ENCODE peak calls at places on chromosomes 11 and 22, in six cellular contexts. P is astrocyte of the spinal cord, E is heart left ventricle, A is foreskin fibroblast, K is gastrocnemius medialis, T is mesenchymal stem cell. X is an unnamed sample.

GRCh38 chr22:19974233-19974861 is 32.7 kb upstream of the TXNRD2 start:
- DNase-seq in P (peak), E (no peak), A (peak), K (no peak), T (peak), X (no peak)

GRCh38 chr11:8442301-8442700 is 151.7 kb downstream of the STK33 start:
- DNase-seq in P (no peak), E (no peak), A (no peak), K (no peak), T (no peak), X (no peak)

GRCh38 chr22:24894220-24894975 is 52.1 kb downstream of the LHFPL7 start:
- DNase-seq in P (peak), E (peak), A (peak), K (peak), T (peak), X (peak)

GRCh38 chr11:35893796-35894475 is 49.9 kb upstream of the LDLRAD3 start:
- DNase-seq in P (no peak), E (no peak), A (peak), K (peak), T (peak), X (peak)

GRCh38 chr11:58567889-58568512 is 7.7 kb downstream of the LPXN start:
- DNase-seq in P (peak), E (no peak), A (peak), K (peak), T (peak), X (peak)

GRCh38 chr11:132586801-132587200 is 945.5 kb downstream of the OPCML start:
- DNase-seq in P (peak), E (no peak), A (peak), K (no peak), T (no peak), X (no peak)

GRCh38 chr11:67983916-67984315 is 20.0 kb downstream of the UNC93B1 start:
- DNase-seq in P (no peak), E (no peak), A (no peak), K (no peak), T (no peak), X (no peak)

GRCh38 chr11:70073188-70073817 is 4.8 kb upstream of the ANO1 start:
- DNase-seq in P (peak), E (no peak), A (no peak), K (no peak), T (no peak), X (no peak)

GRCh38 chr11:2570841-2571597 is 126.2 kb downstream of the KCNQ1 start:
- DNase-seq in P (no peak), E (peak), A (no peak), K (no peak), T (no peak), X (peak)

GRCh38 chr11:9756461-9756860 is 92.6 kb downstream of the SWAP70 start:
- DNase-seq in P (no peak), E (no peak), A (no peak), K (no peak), T (no peak), X (no peak)

GRCh38 chr22:36222887-36223450 is 16.4 kb downstream of the APOL2 start:
- DNase-seq in P (no peak), E (no peak), A (no peak), K (no peak), T (no peak), X (no peak)

GRCh38 chr22:44363214-44363979 is 50.6 kb upstream of the SHISAL1 start:
- DNase-seq in P (peak), E (peak), A (peak), K (peak), T (peak), X (peak)

GRCh38 chr11:24357620-24358386 is 139.1 kb upstream of the LUZP2 start:
- DNase-seq in P (no peak), E (no peak), A (no peak), K (no peak), T (no peak), X (no peak)

GRCh38 chr11:60926500-60926899 is 2.2 kb downstream of the TMEM132A start:
- DNase-seq in P (no peak), E (no peak), A (no peak), K (no peak), T (no peak), X (no peak)

GRCh38 chr11:40403321-40403720 is 1056.1 kb downstream of the LRRC4C start:
- DNase-seq in P (no peak), E (no peak), A (peak), K (no peak), T (peak), X (no peak)

GRCh38 chr22:47297261-47298016 is 535.0 kb downstream of the TBC1D22A start:
- DNase-seq in P (no peak), E (no peak), A (no peak), K (no peak), T (no peak), X (no peak)

GRCh38 chr11:111422494-111423249 is 43.6 kb upstream of the POU2AF1 start:
- DNase-seq in P (peak), E (no peak), A (peak), K (no peak), T (peak), X (peak)

GRCh38 chr11:96329419-96329818 is 13.6 kb downstream of the MAML2 start:
- DNase-seq in P (no peak), E (no peak), A (no peak), K (no peak), T (no peak), X (no peak)

GRCh38 chr22:42788466-42788865 is 67.8 kb upstream of the A4GALT start:
- DNase-seq in P (no peak), E (no peak), A (no peak), K (no peak), T (no peak), X (no peak)

GRCh38 chr11:44564653-44565007 is 833 bp upstream of the CD82 start:
- DNase-seq in P (peak), E (peak), A (peak), K (peak), T (peak), X (peak)

GRCh38 chr11:2166091-2166851 is 5.3 kb upstream of the INS start:
- DNase-seq in P (no peak), E (no peak), A (peak), K (no peak), T (no peak), X (no peak)

GRCh38 chr11:9842923-9843322 is 179.0 kb downstream of the SWAP70 start:
- DNase-seq in P (no peak), E (no peak), A (no peak), K (no peak), T (no peak), X (no peak)

GRCh38 chr11:28581286-28582242 is 473.4 kb downstream of the METTL15 start:
- DNase-seq in P (peak), E (no peak), A (no peak), K (no peak), T (peak), X (no peak)

GRCh38 chr11:116100016-116100415 is 595.8 kb upstream of the CADM1 start:
- DNase-seq in P (no peak), E (no peak), A (no peak), K (no peak), T (no peak), X (no peak)

GRCh38 chr11:35390737-35391682 is 28.3 kb downstream of the SLC1A2 start:
- DNase-seq in P (peak), E (no peak), A (peak), K (no peak), T (peak), X (no peak)

GRCh38 chr11:17643506-17644405 is 75.6 kb upstream of the MYOD1 start:
- DNase-seq in P (no peak), E (no peak), A (no peak), K (no peak), T (no peak), X (no peak)

GRCh38 chr11:17645190-17645970 is 74.0 kb upstream of the MYOD1 start:
- DNase-seq in P (no peak), E (no peak), A (no peak), K (no peak), T (no peak), X (no peak)

GRCh38 chr11:17648528-17648927 is 70.8 kb upstream of the MYOD1 start:
- DNase-seq in P (no peak), E (no peak), A (no peak), K (peak), T (no peak), X (no peak)

GRCh38 chr11:17649261-17649660 is 70.1 kb upstream of the MYOD1 start:
- DNase-seq in P (no peak), E (no peak), A (no peak), K (no peak), T (no peak), X (no peak)

GRCh38 chr11:17646451-17647145 is 72.8 kb upstream of the MYOD1 start:
- DNase-seq in P (no peak), E (no peak), A (no peak), K (no peak), T (no peak), X (no peak)
- H3K4me3 ChIP-seq in P (no peak), E (no peak), A (no peak), K (no peak), T (no peak), X (no peak)

DNA sequence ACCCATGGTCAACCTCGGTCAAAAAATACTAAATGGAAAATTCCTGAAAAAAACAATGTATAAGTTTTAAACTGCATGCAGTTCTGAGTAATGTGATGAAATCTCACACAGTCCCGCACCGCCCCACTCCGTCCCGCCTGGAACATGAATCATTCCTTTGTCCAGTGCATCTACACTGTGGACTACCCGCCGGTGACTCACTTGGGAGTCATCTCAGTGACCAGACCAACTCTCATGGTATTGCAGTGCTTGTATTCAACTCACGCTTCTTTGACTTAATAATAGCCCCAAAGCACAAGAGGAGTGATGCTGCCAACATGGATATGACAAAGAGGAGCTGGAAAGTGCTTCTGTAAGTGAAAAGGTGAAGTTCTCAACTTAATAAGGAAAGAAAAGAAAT is 48.8 kb downstream of the ARHGAP32 start:
- DNase-seq in P (peak), E (peak), A (peak), K (peak), T (peak), X (peak)
- H3K4me3 ChIP-seq in P (no peak), E (no peak), A (no peak), K (no peak), T (no peak), X (no peak)

DNA sequence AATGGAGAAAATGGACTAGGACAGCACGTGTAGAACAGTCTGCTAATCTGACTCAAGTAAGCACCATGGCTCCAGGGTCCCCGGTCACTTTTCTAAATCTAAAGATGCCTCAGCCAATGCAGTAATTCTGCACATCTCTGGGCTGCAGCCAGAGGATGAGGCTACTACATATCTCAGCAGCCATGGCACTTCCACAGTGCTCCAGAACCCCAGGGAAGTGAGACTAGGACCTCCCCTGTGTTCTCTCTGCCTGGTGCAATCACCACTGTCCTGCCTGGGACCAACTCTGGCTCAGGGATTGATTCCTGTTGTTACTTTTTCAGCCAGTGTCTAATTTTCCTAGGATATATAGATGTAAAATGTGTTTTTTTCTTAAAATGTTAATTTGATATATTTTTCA is 129.4 kb upstream of the TOP3B start:
- DNase-seq in P (no peak), E (no peak), A (no peak), K (no peak), T (no peak), X (no peak)
- H3K4me3 ChIP-seq in P (no peak), E (no peak), A (no peak), K (no peak), T (no peak), X (no peak)

GRCh38 chr11:47269829-47270305 is at the start of gene MADD:
- DNase-seq in P (peak), E (peak), A (peak), K (peak), T (peak), X (peak)

GRCh38 chr11:47269002-47269828 is 718 bp upstream of the MADD start:
- DNase-seq in P (peak), E (peak), A (peak), K (peak), T (peak), X (peak)

GRCh38 chr11:47267858-47268257 is 2.1 kb upstream of the MADD start:
- DNase-seq in P (no peak), E (no peak), A (no peak), K (no peak), T (no peak), X (peak)

GRCh38 chr11:47270331-47271271 is 668 bp downstream of the MADD start:
- DNase-seq in P (peak), E (peak), A (peak), K (peak), T (peak), X (no peak)

DNA sequence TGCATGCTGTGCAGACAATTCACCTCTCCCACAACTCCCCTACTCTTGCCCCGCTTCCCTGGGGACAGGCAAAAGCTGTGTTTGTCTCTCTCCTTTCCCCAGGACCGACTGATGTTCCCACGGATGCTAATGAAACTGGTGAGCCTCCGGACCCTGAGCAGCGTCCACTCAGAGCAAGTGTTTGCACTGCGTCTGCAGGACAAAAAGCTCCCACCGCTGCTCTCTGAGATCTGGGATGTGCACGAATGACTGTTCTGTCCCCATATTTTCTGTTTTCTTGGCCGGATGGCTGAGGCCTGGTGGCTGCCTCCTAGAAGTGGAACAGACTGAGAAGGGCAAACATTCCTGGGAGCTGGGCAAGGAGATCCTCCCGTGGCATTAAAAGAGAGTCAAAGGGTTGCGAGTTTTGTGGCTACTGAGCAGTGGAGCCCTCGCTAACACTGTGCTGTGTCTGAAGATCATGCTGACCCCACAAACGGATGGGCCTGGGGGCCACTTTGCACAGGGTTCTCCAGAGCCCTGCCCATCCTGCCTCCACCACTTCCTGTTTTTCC is 1.4 kb upstream of the MADD start:
- DNase-seq in P (no peak), E (no peak), A (peak), K (no peak), T (no peak), X (no peak)
- H3K4me3 ChIP-seq in P (no peak), E (peak), A (no peak), K (no peak), T (no peak), X (peak)

DNA sequence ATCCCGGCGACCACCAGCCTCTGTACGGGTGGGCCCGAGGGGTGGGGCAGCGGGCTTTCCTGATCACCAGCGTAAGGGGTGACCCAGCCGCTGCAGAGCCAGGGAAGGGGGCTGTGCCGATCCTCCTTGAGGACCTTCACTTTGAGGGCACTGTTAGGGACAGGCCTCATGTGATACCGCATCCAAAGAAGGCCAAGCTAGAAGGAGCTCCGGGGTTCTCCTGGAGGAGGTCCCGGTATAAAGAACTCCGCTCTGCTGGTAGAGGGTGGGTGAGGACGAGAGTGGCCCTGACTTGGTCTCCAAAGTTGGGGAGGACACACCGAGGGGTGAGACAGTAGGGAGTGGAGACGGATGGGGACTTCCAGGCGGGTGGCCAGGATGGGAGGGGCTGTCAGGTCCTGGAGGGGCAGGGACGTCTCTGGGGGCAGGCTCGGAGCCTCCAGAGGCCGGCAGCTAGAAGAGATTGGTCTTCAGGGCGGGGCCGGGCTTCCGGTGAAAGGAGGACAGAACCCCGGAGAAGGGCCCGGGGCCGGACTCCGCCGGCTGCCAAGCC is 4.6 kb downstream of the PHOX2A start:
- DNase-seq in P (peak), E (peak), A (peak), K (peak), T (peak), X (peak)
- H3K4me3 ChIP-seq in P (peak), E (peak), A (peak), K (peak), T (no peak), X (peak)

GRCh38 chr11:82902880-82903279 is 1.3 kb downstream of the DDIAS start:
- DNase-seq in P (no peak), E (no peak), A (no peak), K (no peak), T (no peak), X (no peak)
- H3K4me3 ChIP-seq in P (no peak), E (no peak), A (no peak), K (no peak), T (no peak), X (no peak)

GRCh38 chr11:933936-934335 is 8.3 kb downstream of the AP2A2 start:
- DNase-seq in P (no peak), E (no peak), A (no peak), K (no peak), T (no peak), X (no peak)
- H3K4me3 ChIP-seq in P (no peak), E (no peak), A (no peak), K (no peak), T (no peak), X (no peak)

GRCh38 chr22:40107244-40107643 is 70.5 kb upstream of the TNRC6B start:
- DNase-seq in P (no peak), E (no peak), A (peak), K (no peak), T (peak), X (no peak)
- H3K4me3 ChIP-seq in P (no peak), E (peak), A (peak), K (peak), T (no peak), X (peak)

DNA sequence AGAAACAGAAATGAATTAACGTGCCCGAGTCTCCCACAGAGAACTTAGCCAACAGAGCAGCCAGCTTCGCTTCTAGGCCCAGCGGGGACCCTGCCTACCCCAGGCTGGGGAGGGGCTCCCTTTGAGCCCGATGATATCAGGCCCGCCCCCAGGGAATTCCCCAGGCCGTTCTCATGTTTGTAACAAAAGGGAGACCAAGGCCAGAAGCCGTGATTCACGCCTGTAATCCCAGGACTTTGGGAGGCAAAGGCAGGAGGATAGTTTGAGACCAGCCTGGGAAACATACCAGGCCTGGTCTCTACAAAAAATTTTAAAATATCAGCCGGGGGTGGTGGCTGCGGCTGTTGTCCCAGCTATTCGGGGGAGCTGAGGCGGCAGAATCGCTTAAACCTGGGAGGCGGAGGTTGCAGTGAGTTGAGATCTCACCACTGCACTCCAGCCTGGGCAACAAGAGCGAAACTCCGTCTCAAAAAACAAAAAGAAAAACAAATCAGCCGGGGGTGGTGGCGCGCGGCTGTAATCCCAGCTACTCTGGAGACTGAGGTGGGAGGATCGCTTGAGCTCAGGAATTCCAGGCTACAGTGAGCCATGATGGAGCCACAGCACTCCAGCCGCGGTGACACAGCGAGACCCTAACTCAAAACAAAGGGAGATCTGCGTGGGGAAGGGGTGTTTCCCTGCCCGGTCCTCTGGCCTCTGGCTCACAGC is 1.7 kb downstream of the DRD4 start:
- DNase-seq in P (peak), E (no peak), A (no peak), K (no peak), T (peak), X (no peak)
- H3K4me3 ChIP-seq in P (no peak), E (no peak), A (no peak), K (no peak), T (no peak), X (no peak)

GRCh38 chr11:66044757-66045156 is 4.2 kb downstream of the GAL3ST3 start:
- DNase-seq in P (no peak), E (no peak), A (no peak), K (no peak), T (no peak), X (no peak)
- H3K4me3 ChIP-seq in P (no peak), E (no peak), A (no peak), K (peak), T (no peak), X (peak)

X was measured in psoas muscle.